ENCODE peak calls at places on chromosomes 4 and X, in six cellular contexts. L is posterior cingulate gyrus; E is DMS79; P is activated naive CD4-positive, alpha-beta T cell treated with anti-CD3 and anti-CD28 coated beads for 36 hours; V is left cardiac atrium; K is central memory CD4-positive, alpha-beta T cell. T is an unnamed sample.

GRCh38 chrX:130170752-130171445 is 863 bp upstream of the RAB33A start:
- DNase-seq in E (peak), V (peak), L (peak), K (peak), P (peak), T (peak)

GRCh38 chrX:134603806-134604700 is 54.2 kb downstream of the PLAC1 start:
- DNase-seq in V (no peak), L (no peak), K (no peak), E (no peak), P (peak), T (no peak)

GRCh38 chr4:109294006-109294405 is 8.5 kb downstream of the COL25A1 start:
- DNase-seq in E (no peak), V (no peak), P (peak), K (peak), L (no peak), T (peak)

GRCh38 chr4:188554413-188554812 is 415.2 kb downstream of the TRIML1 start:
- DNase-seq in V (no peak), L (no peak), E (no peak), P (no peak), K (no peak), T (no peak)

GRCh38 chrX:108468486-108468885 is 28.8 kb downstream of the COL4A5 start:
- DNase-seq in K (no peak), P (no peak), V (no peak), L (no peak), E (no peak), T (no peak)

GRCh38 chr4:77636902-77637301 is 31.3 kb downstream of the CXCL13 start:
- DNase-seq in K (no peak), P (no peak), E (no peak), L (no peak), V (peak), T (no peak)

GRCh38 chr4:3009422-3009821 is 46.1 kb downstream of the GRK4 start:
- DNase-seq in V (no peak), P (peak), E (no peak), K (no peak), L (no peak), T (peak)

GRCh38 chrX:23901065-23901464 is 6.7 kb downstream of the APOO start:
- DNase-seq in P (peak), K (no peak), V (no peak), L (no peak), E (no peak), T (peak)

GRCh38 chr4:112898357-112899141 is 150.9 kb upstream of the ANK2 start:
- DNase-seq in L (no peak), K (no peak), E (no peak), P (no peak), V (no peak), T (no peak)

GRCh38 chrX:115940888-115941332 is 229.6 kb upstream of the AGTR2 start:
- DNase-seq in P (no peak), V (peak), L (peak), E (no peak), K (peak), T (no peak)

GRCh38 chr4:115973768-115974167 is 860.3 kb upstream of the NDST4 start:
- DNase-seq in K (no peak), L (no peak), P (no peak), V (no peak), E (no peak), T (no peak)

GRCh38 chrX:130857207-130857606 is 45.8 kb downstream of the ENOX2 start:
- DNase-seq in K (no peak), P (peak), V (no peak), E (no peak), L (no peak), T (no peak)

GRCh38 chr4:57074753-57075152 is 35.4 kb downstream of the IGFBP7 start:
- DNase-seq in P (no peak), L (no peak), K (no peak), E (no peak), V (no peak), T (no peak)

GRCh38 chr4:1693131-1693896 is 9.2 kb upstream of the FAM53A start:
- DNase-seq in E (no peak), V (peak), P (peak), L (peak), K (peak), T (peak)

T was measured in activated CD4-positive, alpha-beta memory T cell treated with anti-CD3 and anti-CD28 coated beads for 36 hours.